ENCODE peak calls at places on chromosome 9, in six cellular contexts. C is AG08396, I is neural crest cell, R is T follicular helper cell, A is NCI-H1105 treated with DMSO at 0.1 percent for 48 hours, F is NCI-H1694. J is an unnamed sample.

GRCh38 chr9:123326662-123327093 is 29.3 kb upstream of the CRB2 start:
- DNase-seq in R (no peak), A (no peak), F (no peak), C (no peak), I (no peak), J (no peak)

GRCh38 chr9:120514599-120514854 is 65.4 kb downstream of the CDK5RAP2 start:
- DNase-seq in C (no peak), I (no peak), A (no peak), R (no peak), F (no peak), J (no peak)

GRCh38 chr9:72635197-72635596 is 113.8 kb downstream of the TMC1 start:
- DNase-seq in R (no peak), C (no peak), A (no peak), F (no peak), I (no peak), J (no peak)

GRCh38 chr9:77892171-77892570 is 139.4 kb downstream of the GNAQ start:
- DNase-seq in R (no peak), F (no peak), A (no peak), C (no peak), I (no peak), J (no peak)

GRCh38 chr9:88741335-88741734 is 206.4 kb downstream of the NXNL2 start:
- DNase-seq in A (no peak), C (no peak), F (no peak), R (no peak), I (no peak), J (no peak)

GRCh38 chr9:70413427-70413797 is 1.0 kb downstream of the KLF9 start:
- DNase-seq in C (peak), I (no peak), F (no peak), A (peak), R (peak), J (no peak)

GRCh38 chr9:69885474-69885929 is 64.9 kb downstream of the CFAP95 start:
- DNase-seq in I (no peak), F (no peak), A (no peak), C (no peak), R (no peak), J (peak)

GRCh38 chr9:89606049-89606481 is 1.3 kb downstream of the GADD45G start:
- DNase-seq in C (peak), F (no peak), A (peak), R (peak), I (peak), J (peak)

GRCh38 chr9:69940668-69941067 is 103.0 kb upstream of the MAMDC2 start:
- DNase-seq in R (no peak), I (no peak), F (no peak), C (no peak), A (no peak), J (no peak)

GRCh38 chr9:37415011-37415719 is 7.3 kb upstream of the GRHPR start:
- DNase-seq in A (peak), I (peak), C (peak), R (peak), F (peak), J (peak)

GRCh38 chr9:36204906-36205547 is 14.3 kb downstream of the CLTA start:
- DNase-seq in C (no peak), I (no peak), R (no peak), F (no peak), A (no peak), J (peak)

GRCh38 chr9:121767176-121767769 is 115.8 kb downstream of the DAB2IP start:
- DNase-seq in A (no peak), F (no peak), I (no peak), R (no peak), C (no peak), J (no peak)

GRCh38 chr9:113712053-113712452 is 164.1 kb upstream of the ZNF618 start:
- DNase-seq in I (no peak), F (no peak), R (no peak), C (no peak), A (peak), J (no peak)

GRCh38 chr9:77927265-77927664 is 104.3 kb downstream of the GNAQ start:
- DNase-seq in R (no peak), A (no peak), C (peak), I (no peak), F (no peak), J (no peak)

GRCh38 chr9:7273575-7273974 is 515.8 kb downstream of the KDM4C start:
- DNase-seq in C (peak), I (no peak), R (no peak), A (no peak), F (no peak), J (no peak)

GRCh38 chr9:82488702-82489578 is 500.4 kb downstream of the SPATA31D1 start:
- DNase-seq in I (no peak), F (no peak), A (peak), R (no peak), C (peak), J (no peak)

GRCh38 chr9:76717611-76718010 is 46.6 kb upstream of the PCA3 start:
- DNase-seq in F (no peak), C (no peak), A (no peak), R (no peak), I (no peak), J (no peak)

GRCh38 chr9:95008151-95008771 is 281.8 kb downstream of the AOPEP start:
- DNase-seq in F (no peak), C (no peak), I (no peak), A (no peak), R (no peak), J (no peak)